ENCODE peak calls at places on chromosome 20, in five cellular contexts. K is keratinocyte; V is esophagus squamous epithelium; G is Peyer's patch; T is CD4-positive, alpha-beta memory T cell. N is an unnamed sample.
A peak's percentile ranks its signal among the peaks of the same experiment; 100 is the strongest.

GRCh38 chr20:38454556-38455473 is 17.8 kb upstream of the RALGAPB start:
- DNase-seq in T (no peak), V (no peak), G (no peak), K (no peak), N (no peak)

GRCh38 chr20:36173451-36173933 is 19.0 kb downstream of the EPB41L1 start:
- DNase-seq in T (no peak), V (no peak), K (no peak), G (no peak), N (no peak)

GRCh38 chr20:64136004-64136710 is 28.1 kb upstream of the MYT1 start:
- DNase-seq in G (no peak), K (no peak), V (no peak), T (no peak), N (no peak)

GRCh38 chr20:8097307-8097706 is 34.8 kb upstream of the PLCB1 start:
- DNase-seq in V (no peak), G (no peak), K (no peak), T (no peak), N (no peak)

GRCh38 chr20:32439132-32439829 is 81.2 kb downstream of the ASXL1 start:
- DNase-seq in K (no peak), G (peak; percentile 24), V (no peak), T (no peak), N (no peak)

GRCh38 chr20:20181322-20181721 is 129.0 kb downstream of the CFAP61 start:
- DNase-seq in G (no peak), V (no peak), K (no peak), T (peak; percentile 0), N (no peak)

GRCh38 chr20:32969356-32970114 is 34.7 kb downstream of the SUN5 start:
- DNase-seq in G (peak; percentile 35), T (no peak), K (no peak), V (no peak), N (no peak)

GRCh38 chr20:46179811-46180326 is 61.8 kb downstream of the CD40 start:
- DNase-seq in T (no peak), K (no peak), G (no peak), V (no peak), N (no peak)

GRCh38 chr20:61328906-61329558 is 77.0 kb downstream of the CDH4 start:
- DNase-seq in K (no peak), G (no peak), V (no peak), T (no peak), N (no peak)

GRCh38 chr20:62291251-62292066 is 11.3 kb upstream of the ADRM1 start:
- DNase-seq in K (no peak), T (no peak), V (no peak), G (no peak), N (no peak)

GRCh38 chr20:33515569-33516216 is 25.8 kb downstream of the CBFA2T2 start:
- DNase-seq in G (no peak), T (no peak), V (no peak), K (no peak), N (peak; percentile 55)

GRCh38 chr20:1402149-1402548 is 9.3 kb upstream of the FKBP1A start:
- DNase-seq in V (no peak), T (no peak), G (no peak), K (no peak), N (no peak)

GRCh38 chr20:35600176-35600995 is 15.2 kb upstream of the SPAG4 start:
- DNase-seq in G (no peak), K (no peak), V (no peak), T (no peak), N (no peak)

GRCh38 chr20:41531876-41532275 is 86.3 kb downstream of the CHD6 start:
- DNase-seq in T (no peak), G (no peak), K (no peak), V (no peak), N (no peak)

GRCh38 chr20:10603971-10604864 is 69.6 kb downstream of the JAG1 start:
- DNase-seq in K (no peak), V (no peak), T (no peak), G (no peak), N (no peak)

GRCh38 chr20:53890434-53891305 is 179.7 kb downstream of the BCAS1 start:
- DNase-seq in K (no peak), G (no peak), T (no peak), V (no peak), N (no peak)

GRCh38 chr20:36967636-36968035 is 16.1 kb upstream of the SAMHD1 start:
- DNase-seq in K (no peak), T (peak; percentile 40), V (no peak), G (no peak), N (no peak)

GRCh38 chr20:5996765-5997164 is 46.3 kb downstream of the MCM8 start:
- DNase-seq in V (no peak), G (peak; percentile 50), K (no peak), T (peak; percentile 64), N (no peak)

GRCh38 chr20:23167436-23167835 is 81.3 kb upstream of the CD93 start:
- DNase-seq in T (no peak), K (no peak), G (no peak), V (no peak), N (no peak)

GRCh38 chr20:63056236-63057132 is 49.7 kb upstream of the BHLHE23 start:
- DNase-seq in G (peak; percentile 46), T (peak; percentile 30), V (no peak), K (no peak), N (peak; percentile 79)

GRCh38 chr20:24781061-24781980 is 167.7 kb upstream of the CST7 start:
- DNase-seq in G (peak; percentile 44), T (no peak), K (no peak), V (no peak), N (peak; percentile 71)

GRCh38 chr20:48246391-48246790 is 461.1 kb upstream of the SULF2 start:
- DNase-seq in K (no peak), V (no peak), G (no peak), T (no peak), N (no peak)

GRCh38 chr20:35478804-35479472 is 23.5 kb downstream of the CEP250 start:
- DNase-seq in G (peak; percentile 79), V (no peak), T (no peak), K (no peak), N (peak; percentile 90)

GRCh38 chr20:36644713-36645109 is 1.3 kb downstream of the SLA2 start:
- DNase-seq in G (no peak), K (no peak), V (no peak), T (no peak), N (no peak)

GRCh38 chr20:25011261-25011660 is 18.7 kb upstream of the APMAP start:
- DNase-seq in T (no peak), K (no peak), V (no peak), G (peak; percentile 31), N (no peak)

GRCh38 chr20:11672959-11673358 is 244.7 kb upstream of the BTBD3 start:
- DNase-seq in G (no peak), K (no peak), V (no peak), T (no peak), N (no peak)
- H3K4me3 ChIP-seq in G (no peak overlapping the region), K (no peak overlapping the region), V (no peak overlapping the region), T (no peak overlapping the region), N (no peak overlapping the region)

DNA sequence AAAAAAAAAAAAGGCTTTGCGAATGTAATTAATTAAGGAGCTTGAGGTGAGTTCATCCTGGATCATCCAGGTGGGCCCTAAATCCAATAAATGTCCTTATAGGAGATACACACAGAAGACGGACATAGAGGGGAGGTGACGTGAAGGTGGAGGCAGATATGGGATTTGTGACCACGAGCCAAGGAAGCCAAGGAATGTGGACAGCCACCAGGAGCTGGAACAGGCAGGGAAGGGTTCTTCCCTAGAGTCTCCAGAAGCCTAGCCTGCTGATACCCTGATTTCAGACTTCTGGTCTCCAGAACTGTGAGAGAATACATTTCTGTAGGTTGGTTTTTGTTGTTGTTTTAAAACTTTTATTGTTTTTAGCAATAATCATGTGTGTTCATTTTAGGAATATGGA is 6.7 kb upstream of the ATRN start:
- DNase-seq in K (no peak), G (no peak), T (no peak), V (no peak), N (no peak)
- H3K27ac ChIP-seq in K (no peak overlapping the region), G (no peak overlapping the region), T (no peak overlapping the region), V (no peak overlapping the region), N (no peak overlapping the region)

GRCh38 chr20:329325-329695 is 4.0 kb downstream of the SOX12 start:
- DNase-seq in G (no peak), T (no peak), K (no peak), V (no peak), N (peak; percentile 61)
- H3K4me3 ChIP-seq in G (no peak overlapping the region), T (no peak overlapping the region), K (no peak overlapping the region), V (no peak overlapping the region), N (peak overlapping the region; percentile 85)

DNA sequence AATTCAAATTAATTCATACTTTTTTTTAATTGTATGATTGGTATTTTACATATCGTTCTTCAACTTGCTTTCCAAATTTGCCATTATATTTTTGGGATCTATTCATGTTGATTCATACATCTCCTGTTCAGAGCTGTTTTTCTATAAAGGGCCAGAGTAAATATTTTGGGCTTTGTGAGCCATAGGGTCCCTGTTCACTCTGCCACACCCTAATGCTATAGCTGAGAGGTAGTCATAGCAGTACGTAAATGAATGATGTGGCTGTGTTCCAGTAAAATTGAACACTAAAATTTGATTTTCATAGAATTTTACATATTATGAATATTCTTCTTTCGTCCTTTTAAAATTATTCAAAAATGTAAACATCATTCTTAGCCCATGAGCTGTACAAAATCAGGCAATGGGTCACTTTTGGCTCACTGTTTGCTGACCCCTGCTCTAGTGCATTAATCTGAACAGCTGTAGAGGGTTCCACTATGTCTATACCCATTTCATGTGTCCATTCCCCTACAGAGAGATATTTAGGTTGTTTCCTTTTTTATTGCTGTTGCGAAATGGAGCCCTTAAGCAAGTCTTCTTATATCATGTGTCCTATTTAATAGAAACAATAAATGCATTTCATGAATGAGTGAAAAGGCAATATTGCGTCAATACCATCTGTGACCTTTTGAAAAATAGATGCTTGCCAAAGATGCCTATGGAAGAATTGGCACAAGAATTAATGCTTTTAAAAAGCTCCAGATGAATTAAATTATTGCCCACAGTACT is 136.4 kb upstream of the SALL4 start:
- DNase-seq in V (no peak), T (no peak), G (no peak), K (no peak), N (no peak)
- H3K27ac ChIP-seq in V (no peak overlapping the region), T (no peak overlapping the region), G (no peak overlapping the region), K (no peak overlapping the region), N (no peak overlapping the region)

GRCh38 chr20:44532981-44533331 is 11.1 kb upstream of the SERINC3 start:
- DNase-seq in V (no peak), G (no peak), T (peak; percentile 18), K (no peak), N (no peak)
- H3K4me3 ChIP-seq in V (peak overlapping the region; percentile 85), G (no peak overlapping the region), T (no peak overlapping the region), K (no peak overlapping the region), N (no peak overlapping the region)

GRCh38 chr20:49420811-49421295 is 61.6 kb downstream of the KCNB1 start:
- DNase-seq in G (no peak), K (no peak), V (no peak), T (no peak), N (no peak)
- H3K27ac ChIP-seq in G (no peak overlapping the region), K (no peak overlapping the region), V (peak overlapping the region; percentile 76), T (no peak overlapping the region), N (no peak overlapping the region)